ENCODE peak calls at places on chromosomes 4 and X, in six cellular contexts. One of them, this sample, is unnamed.
A peak's percentile ranks its signal among the peaks of the same experiment; 100 is the strongest.

GRCh38 chr4:81486502-81486901 is 14.8 kb upstream of the RASGEF1B start:
- DNase-seq in HCT116: no peak
- DNase-seq in HepG2: no peak
- DNase-seq in WTC11: no peak
- DNase-seq in K562: no peak
- DNase-seq in GM12878: no peak
- DNase-seq in this sample: no peak

GRCh38 chr4:1199556-1200331 is 27.4 kb upstream of the SPON2 start:
- DNase-seq in HCT116: no peak
- DNase-seq in HepG2: no peak
- DNase-seq in WTC11: peak; percentile 7
- DNase-seq in K562: no peak
- DNase-seq in GM12878: no peak
- DNase-seq in this sample: no peak

GRCh38 chr4:37584087-37584486 is 102.1 kb downstream of the RELL1 start:
- DNase-seq in HCT116: no peak
- DNase-seq in HepG2: peak; percentile 45
- DNase-seq in WTC11: no peak
- DNase-seq in K562: no peak
- DNase-seq in GM12878: no peak
- DNase-seq in this sample: no peak

GRCh38 chr4:81723927-81724587 is 252.3 kb upstream of the RASGEF1B start:
- DNase-seq in HCT116: no peak
- DNase-seq in HepG2: no peak
- DNase-seq in WTC11: no peak
- DNase-seq in K562: no peak
- DNase-seq in GM12878: no peak
- DNase-seq in this sample: no peak

GRCh38 chrX:97740886-97741285 is 857.2 kb downstream of the RPA4 start:
- DNase-seq in HCT116: no peak
- DNase-seq in HepG2: no peak
- DNase-seq in WTC11: no peak
- DNase-seq in K562: no peak
- DNase-seq in GM12878: no peak
- DNase-seq in this sample: no peak

GRCh38 chr4:147360301-147360700 is 120.6 kb upstream of the EDNRA start:
- DNase-seq in HCT116: no peak
- DNase-seq in HepG2: no peak
- DNase-seq in WTC11: no peak
- DNase-seq in K562: no peak
- DNase-seq in GM12878: no peak
- DNase-seq in this sample: no peak

GRCh38 chr4:42673084-42673429 is 16.2 kb upstream of the ATP8A1 start:
- DNase-seq in HCT116: no peak
- DNase-seq in HepG2: no peak
- DNase-seq in WTC11: no peak
- DNase-seq in K562: no peak
- DNase-seq in GM12878: no peak
- DNase-seq in this sample: no peak

GRCh38 chrX:41145920-41146608 is 60.8 kb downstream of the USP9X start:
- DNase-seq in HCT116: peak; percentile 19
- DNase-seq in HepG2: no peak
- DNase-seq in WTC11: no peak
- DNase-seq in K562: no peak
- DNase-seq in GM12878: no peak
- DNase-seq in this sample: no peak

GRCh38 chrX:13110427-13111324 is 66.3 kb upstream of the FAM9C start:
- DNase-seq in HCT116: peak; percentile 33
- DNase-seq in HepG2: no peak
- DNase-seq in WTC11: no peak
- DNase-seq in K562: no peak
- DNase-seq in GM12878: no peak
- DNase-seq in this sample: no peak

GRCh38 chr4:69323284-69323683 is 43.0 kb downstream of the UGT2B28 start:
- DNase-seq in HCT116: no peak
- DNase-seq in HepG2: no peak
- DNase-seq in WTC11: no peak
- DNase-seq in K562: no peak
- DNase-seq in GM12878: no peak
- DNase-seq in this sample: no peak
- TF ChIP-seq SP1 in HCT116: no peak
- TF ChIP-seq SP1 in HepG2: no peak
- TF ChIP-seq SP1 in WTC11: no peak
- TF ChIP-seq SP1 in K562: no peak
- TF ChIP-seq SP1 in GM12878: no peak
- TF ChIP-seq SP1 in this sample: no peak

DNA sequence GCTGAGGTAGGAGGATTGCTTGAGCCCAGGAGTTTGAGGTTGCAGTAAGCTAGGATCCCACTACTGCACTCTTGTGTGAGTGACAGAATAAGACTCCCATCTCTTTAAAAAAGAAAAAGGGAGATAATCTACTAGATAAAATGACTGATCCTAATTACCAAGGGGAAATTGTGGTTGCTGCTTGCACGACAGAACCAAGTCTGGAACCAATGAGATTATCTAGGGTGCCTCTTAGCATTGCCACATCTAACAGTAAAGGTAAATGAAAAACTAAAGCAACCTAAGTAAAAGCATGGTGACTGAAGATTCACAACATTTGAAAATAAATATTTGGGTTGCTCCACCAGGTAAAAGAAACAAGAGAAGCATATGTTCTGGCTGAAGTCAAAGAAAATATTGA is 185.1 kb downstream of the PDHA2 start:
- DNase-seq in HCT116: no peak
- DNase-seq in HepG2: no peak
- DNase-seq in WTC11: no peak
- DNase-seq in K562: no peak
- DNase-seq in GM12878: no peak
- DNase-seq in this sample: no peak
- TF ChIP-seq SP1 in HCT116: no peak
- TF ChIP-seq SP1 in HepG2: no peak
- TF ChIP-seq SP1 in WTC11: no peak
- TF ChIP-seq SP1 in K562: no peak
- TF ChIP-seq SP1 in GM12878: no peak
- TF ChIP-seq SP1 in this sample: no peak

GRCh38 chr4:16075061-16075460 is 8.8 kb downstream of the PROM1 start:
- DNase-seq in HCT116: no peak
- DNase-seq in HepG2: no peak
- DNase-seq in WTC11: no peak
- DNase-seq in K562: no peak
- DNase-seq in GM12878: no peak
- DNase-seq in this sample: no peak
- TF ChIP-seq SP1 in HCT116: no peak
- TF ChIP-seq SP1 in HepG2: no peak
- TF ChIP-seq SP1 in WTC11: no peak
- TF ChIP-seq SP1 in K562: no peak
- TF ChIP-seq SP1 in GM12878: no peak
- TF ChIP-seq SP1 in this sample: no peak

GRCh38 chrX:154486052-154486395 is 391 bp downstream of the UBL4A start:
- DNase-seq in HCT116: no peak
- DNase-seq in HepG2: no peak
- DNase-seq in WTC11: no peak
- DNase-seq in K562: peak; percentile 27
- DNase-seq in GM12878: no peak
- DNase-seq in this sample: no peak

GRCh38 chrX:154488336-154489075 is 1.9 kb downstream of the SLC10A3 start:
- DNase-seq in HCT116: no peak
- DNase-seq in HepG2: no peak
- DNase-seq in WTC11: no peak
- DNase-seq in K562: no peak
- DNase-seq in GM12878: no peak
- DNase-seq in this sample: no peak

GRCh38 chrX:154485150-154486051 is 1.0 kb downstream of the UBL4A start:
- DNase-seq in HCT116: no peak
- DNase-seq in HepG2: no peak
- DNase-seq in WTC11: no peak
- DNase-seq in K562: no peak
- DNase-seq in GM12878: no peak
- DNase-seq in this sample: no peak

GRCh38 chrX:154487518-154488290 is 1.3 kb upstream of the UBL4A start:
- DNase-seq in HCT116: no peak
- DNase-seq in HepG2: no peak
- DNase-seq in WTC11: no peak
- DNase-seq in K562: no peak
- DNase-seq in GM12878: no peak
- DNase-seq in this sample: no peak

DNA sequence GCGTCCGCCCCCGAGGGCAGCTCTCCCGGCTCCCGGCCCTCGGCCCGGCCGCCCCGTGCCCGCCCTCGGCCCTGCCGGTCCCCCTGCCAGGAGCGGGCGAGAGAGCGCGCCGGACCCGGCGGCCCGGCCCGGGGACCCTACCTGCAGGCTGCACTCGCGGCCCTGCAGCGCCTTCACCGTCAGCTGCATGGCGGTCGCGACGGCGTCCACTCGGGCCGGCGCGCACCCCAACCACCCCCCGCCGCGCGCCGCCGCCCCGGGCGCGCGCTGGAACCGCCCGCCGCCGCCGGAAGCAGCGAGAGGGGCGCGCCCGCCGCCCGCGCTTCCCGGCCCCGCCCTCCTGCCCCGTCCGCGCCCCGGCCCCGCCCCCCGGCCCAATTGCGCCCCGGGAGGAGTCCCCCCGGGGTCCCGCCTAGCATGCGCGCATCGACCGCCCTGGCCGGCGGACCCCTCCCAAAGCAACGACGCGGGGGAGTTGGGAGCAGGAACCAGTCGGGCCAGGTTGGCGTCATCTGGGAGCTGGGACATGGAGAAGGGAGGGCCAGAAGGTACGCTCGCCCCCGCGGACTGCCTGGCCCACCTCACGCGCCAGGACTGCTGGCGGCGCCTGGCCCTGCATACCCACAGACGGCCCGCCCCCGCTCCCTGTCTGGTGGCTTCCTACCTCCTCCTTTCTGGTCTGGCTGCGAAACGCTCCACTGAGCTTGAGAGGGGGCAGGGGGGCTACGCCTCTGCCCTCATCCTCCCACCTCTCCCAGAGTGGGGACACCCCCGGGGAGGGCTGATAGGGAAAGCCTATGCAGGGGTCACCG is at the start of gene UBL4A:
- DNase-seq in HCT116: peak; percentile 12
- DNase-seq in HepG2: no peak
- DNase-seq in WTC11: peak; percentile 46
- DNase-seq in K562: peak; percentile 69
- DNase-seq in GM12878: no peak
- DNase-seq in this sample: peak; percentile 53
- TF ChIP-seq SP1 in HCT116: no peak
- TF ChIP-seq SP1 in HepG2: no peak
- TF ChIP-seq SP1 in WTC11: no peak
- TF ChIP-seq SP1 in K562: no peak
- TF ChIP-seq SP1 in GM12878: no peak
- TF ChIP-seq SP1 in this sample: no peak

GRCh38 chrX:154836163-154836562 is 1.7 kb upstream of the SMIM9 start:
- DNase-seq in HCT116: no peak
- DNase-seq in HepG2: no peak
- DNase-seq in WTC11: no peak
- DNase-seq in K562: no peak
- DNase-seq in GM12878: no peak
- DNase-seq in this sample: no peak

DNA sequence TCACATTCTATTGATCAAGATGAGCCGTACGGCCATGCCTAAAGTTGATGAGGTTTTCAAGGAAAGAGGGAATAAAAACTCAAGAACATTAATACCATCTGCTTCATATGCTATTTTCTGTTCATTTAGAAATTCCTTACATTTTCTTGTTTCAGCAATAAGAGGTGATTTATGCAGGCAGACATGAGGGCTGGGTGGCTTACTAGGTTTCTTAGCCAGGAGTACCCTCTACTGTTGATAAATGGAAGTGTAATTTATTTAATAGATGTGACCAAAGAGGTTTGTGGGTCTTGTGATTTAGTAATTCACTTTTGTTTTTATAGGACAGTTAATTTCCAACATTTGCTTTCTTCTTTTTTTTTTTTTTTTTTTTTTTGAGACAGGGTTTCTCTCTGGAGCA is 6.4 kb upstream of the SMIM9 start:
- DNase-seq in HCT116: peak; percentile 22
- DNase-seq in HepG2: peak; percentile 16
- DNase-seq in WTC11: no peak
- DNase-seq in K562: peak; percentile 58
- DNase-seq in GM12878: no peak
- DNase-seq in this sample: peak; percentile 49
- TF ChIP-seq SP1 in HCT116: no peak
- TF ChIP-seq SP1 in HepG2: no peak
- TF ChIP-seq SP1 in WTC11: no peak
- TF ChIP-seq SP1 in K562: no peak
- TF ChIP-seq SP1 in GM12878: no peak
- TF ChIP-seq SP1 in this sample: no peak

GRCh38 chrX:103418811-103419210 is 42.5 kb downstream of the BEX3 start:
- DNase-seq in HCT116: no peak
- DNase-seq in HepG2: no peak
- DNase-seq in WTC11: no peak
- DNase-seq in K562: no peak
- DNase-seq in GM12878: no peak
- DNase-seq in this sample: no peak

GRCh38 chrX:103417370-103417769 is 41.0 kb downstream of the BEX3 start:
- DNase-seq in HCT116: no peak
- DNase-seq in HepG2: no peak
- DNase-seq in WTC11: no peak
- DNase-seq in K562: no peak
- DNase-seq in GM12878: no peak
- DNase-seq in this sample: no peak

GRCh38 chrX:103415528-103415927 is 39.2 kb downstream of the BEX3 start:
- DNase-seq in HCT116: no peak
- DNase-seq in HepG2: no peak
- DNase-seq in WTC11: no peak
- DNase-seq in K562: no peak
- DNase-seq in GM12878: no peak
- DNase-seq in this sample: no peak

GRCh38 chrX:103415068-103415467 is 38.7 kb downstream of the BEX3 start:
- DNase-seq in HCT116: no peak
- DNase-seq in HepG2: no peak
- DNase-seq in WTC11: no peak
- DNase-seq in K562: no peak
- DNase-seq in GM12878: no peak
- DNase-seq in this sample: no peak

DNA sequence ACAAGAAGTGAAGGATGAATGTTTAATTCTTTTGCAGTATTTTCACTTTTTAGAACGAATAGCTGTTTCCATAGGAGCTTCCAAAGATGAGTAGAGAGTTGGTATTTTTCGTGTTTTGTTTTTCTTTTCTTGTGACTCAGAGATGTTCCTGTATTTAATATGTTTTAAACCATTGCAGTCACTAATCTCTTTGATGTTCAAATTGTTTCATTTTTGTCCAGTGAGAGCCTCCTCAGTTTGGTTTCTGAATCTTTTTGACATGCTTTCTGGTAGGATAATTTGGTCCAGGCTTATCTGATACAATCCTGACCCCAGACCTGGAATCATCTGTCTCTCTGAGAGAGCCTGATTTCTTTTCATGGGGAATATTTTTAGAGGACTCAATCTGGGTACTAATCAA is 41.6 kb downstream of the BEX3 start:
- DNase-seq in HCT116: no peak
- DNase-seq in HepG2: no peak
- DNase-seq in WTC11: no peak
- DNase-seq in K562: no peak
- DNase-seq in GM12878: no peak
- DNase-seq in this sample: no peak
- TF ChIP-seq SP1 in HCT116: no peak
- TF ChIP-seq SP1 in HepG2: no peak
- TF ChIP-seq SP1 in WTC11: no peak
- TF ChIP-seq SP1 in K562: no peak
- TF ChIP-seq SP1 in GM12878: no peak
- TF ChIP-seq SP1 in this sample: no peak